ENCODE peak calls at places on chromosomes 7 and 10, in seven cellular contexts. J is RWPE1; K is EH; I is GM10248; T is NCI-H1417 treated with DMSO at 0.1 percent for 48 hours; U is aorta; Z is stimulated activated CD4-positive, alpha-beta T cell treated with anti-CD3 and anti-CD28 coated beads, TNF-alpha, amount 100 ng/mL, for 4 hours. X is an unnamed sample.

GRCh38 chr10:29039659-29040309 is 249.1 kb upstream of the LYZL1 start:
- DNase-seq in J (peak), K (peak), I (no peak), T (no peak), U (no peak), Z (no peak), X (no peak)

GRCh38 chr10:122465401-122465800 is 4.0 kb downstream of the HTRA1 start:
- DNase-seq in J (no peak), K (no peak), I (no peak), T (no peak), U (no peak), Z (no peak), X (no peak)

GRCh38 chr7:78062214-78062613 is 263.6 kb downstream of the PHTF2 start:
- DNase-seq in J (no peak), K (no peak), I (no peak), T (no peak), U (no peak), Z (no peak), X (no peak)

GRCh38 chr7:14767716-14768425 is 134.7 kb downstream of the DGKB start:
- DNase-seq in J (no peak), K (no peak), I (no peak), T (no peak), U (no peak), Z (no peak), X (no peak)

GRCh38 chr7:127648986-127649385 is 3.0 kb upstream of the SND1 start:
- DNase-seq in J (no peak), K (no peak), I (no peak), T (no peak), U (no peak), Z (no peak), X (no peak)

GRCh38 chr10:35005868-35006267 is 84.3 kb downstream of the CUL2 start:
- DNase-seq in J (peak), K (peak), I (no peak), T (no peak), U (no peak), Z (no peak), X (no peak)

GRCh38 chr10:110511734-110512449 is 14.2 kb downstream of the DUSP5 start:
- DNase-seq in J (no peak), K (peak), I (no peak), T (no peak), U (no peak), Z (no peak), X (no peak)

GRCh38 chr7:158782638-158783490 is 46.4 kb downstream of the ESYT2 start:
- DNase-seq in J (peak), K (peak), I (no peak), T (no peak), U (peak), Z (no peak), X (peak)

GRCh38 chr7:44378744-44379143 is 53.4 kb upstream of the CAMK2B start:
- DNase-seq in J (peak), K (peak), I (no peak), T (no peak), U (no peak), Z (no peak), X (no peak)

GRCh38 chr7:41916450-41916927 is 213.6 kb upstream of the INHBA start:
- DNase-seq in J (peak), K (peak), I (no peak), T (no peak), U (no peak), Z (no peak), X (no peak)

GRCh38 chr10:100370976-100371706 is 24.1 kb downstream of the SCD start:
- DNase-seq in J (peak), K (peak), I (peak), T (no peak), U (peak), Z (peak), X (peak)

GRCh38 chr7:45460379-45460778 is 113.8 kb upstream of the ADCY1 start:
- DNase-seq in J (no peak), K (no peak), I (no peak), T (no peak), U (no peak), Z (no peak), X (no peak)

GRCh38 chr10:79116801-79117723 is 48.3 kb downstream of the ZMIZ1 start:
- DNase-seq in J (no peak), K (peak), I (peak), T (no peak), U (peak), Z (no peak), X (peak)

GRCh38 chr7:43660141-43660540 is 69.2 kb downstream of the COA1 start:
- DNase-seq in J (no peak), K (no peak), I (no peak), T (no peak), U (no peak), Z (no peak), X (no peak)

GRCh38 chr10:113967096-113967495 is 76.6 kb upstream of the ADRB1 start:
- DNase-seq in J (no peak), K (no peak), I (no peak), T (no peak), U (no peak), Z (no peak), X (no peak)

GRCh38 chr7:94095359-94096009 is 91.3 kb upstream of the BET1 start:
- DNase-seq in J (no peak), K (peak), I (no peak), T (no peak), U (no peak), Z (no peak), X (no peak)

X was measured in ureter.